ENCODE peak calls at places on chromosomes 3 and 15, in ten cellular contexts. X, B, P, S, G, C, A, M, O and Q are unnamed samples.

GRCh38 chr15:38058596-38059075 is 124.2 kb downstream of the TMCO5A start:
- DNase-seq in A (no peak), O (peak), M (no peak), B (no peak), C (no peak), S (no peak), G (no peak), X (no peak), P (no peak), Q (no peak)

GRCh38 chr3:53650928-53651654 is 156.7 kb downstream of the CACNA1D start:
- DNase-seq in C (no peak), G (no peak), P (no peak), B (no peak), M (no peak), X (no peak), A (no peak), S (no peak), O (no peak), Q (no peak)

GRCh38 chr3:12901631-12902045 is 60.3 kb upstream of the RPL32 start:
- DNase-seq in X (no peak), C (no peak), G (peak), P (no peak), B (peak), O (no peak), M (no peak), A (no peak), S (peak), Q (no peak)

GRCh38 chr3:58502832-58503231 is 10.9 kb downstream of the KCTD6 start:
- DNase-seq in C (no peak), P (no peak), A (no peak), M (no peak), S (no peak), O (no peak), B (no peak), G (no peak), X (no peak), Q (no peak)

GRCh38 chr3:46361408-46362283 is 7.7 kb downstream of the CCR2 start:
- DNase-seq in O (no peak), A (no peak), B (no peak), S (peak), C (no peak), G (no peak), M (no peak), P (no peak), X (no peak), Q (no peak)

GRCh38 chr15:80228959-80229610 is 22.9 kb downstream of the CTXND1 start:
- DNase-seq in M (no peak), P (no peak), B (no peak), S (no peak), G (no peak), A (no peak), X (no peak), C (no peak), O (peak), Q (no peak)

GRCh38 chr15:62928242-62928995 is 114.1 kb upstream of the TPM1 start:
- DNase-seq in C (no peak), P (peak), O (peak), X (no peak), M (no peak), B (no peak), S (no peak), A (peak), G (peak), Q (no peak)

GRCh38 chr3:59809750-59810444 is 760.1 kb upstream of the CFAP20DC start:
- DNase-seq in S (no peak), A (no peak), O (peak), C (no peak), M (no peak), X (no peak), G (peak), P (peak), B (no peak), Q (no peak)

GRCh38 chr3:68893600-68894239 is 38.6 kb downstream of the TAFA4 start:
- DNase-seq in O (peak), M (no peak), X (no peak), S (no peak), P (peak), B (peak), G (peak), C (no peak), A (peak), Q (no peak)

GRCh38 chr3:185982632-185983031 is 44.8 kb upstream of the TRA2B start:
- DNase-seq in O (no peak), C (no peak), A (no peak), S (no peak), X (no peak), M (no peak), P (no peak), G (no peak), B (no peak), Q (no peak)

GRCh38 chr3:144324061-144324460 is 352.4 kb downstream of the DIPK2A start:
- DNase-seq in A (no peak), B (no peak), X (no peak), P (no peak), S (no peak), M (no peak), O (no peak), C (no peak), G (no peak), Q (no peak)

GRCh38 chr15:55407631-55407948 is 569 bp downstream of the CCPG1 start:
- DNase-seq in B (peak), P (no peak), G (no peak), C (no peak), M (no peak), S (no peak), A (no peak), O (peak), X (no peak), Q (no peak)

GRCh38 chr15:94066046-94066445 is 165.3 kb upstream of the MCTP2 start:
- DNase-seq in P (no peak), C (no peak), B (no peak), S (no peak), A (no peak), X (no peak), G (no peak), M (no peak), O (no peak), Q (no peak)

GRCh38 chr15:70508561-70509281 is 254.6 kb downstream of the UACA start:
- DNase-seq in S (no peak), O (peak), B (no peak), M (no peak), A (no peak), C (no peak), P (no peak), X (no peak), G (peak), Q (no peak)

GRCh38 chr3:176873261-176873660 is 324.0 kb downstream of the TBL1XR1 start:
- DNase-seq in M (no peak), C (no peak), G (no peak), X (no peak), A (no peak), B (no peak), O (no peak), P (no peak), S (no peak), Q (no peak)

GRCh38 chr3:128497305-128498126 is 4.5 kb upstream of the GATA2 start:
- DNase-seq in P (peak), C (peak), O (no peak), M (peak), A (peak), G (peak), B (peak), X (peak), S (peak), Q (peak)

GRCh38 chr15:51349156-51349844 is 7.8 kb downstream of the GLDN start:
- DNase-seq in O (no peak), P (no peak), B (no peak), C (no peak), X (no peak), A (peak), M (no peak), S (no peak), G (no peak), Q (no peak)

GRCh38 chr15:29018983-29019875 is 133.5 kb downstream of the APBA2 start:
- DNase-seq in C (no peak), O (no peak), S (no peak), B (no peak), P (no peak), A (no peak), G (no peak), M (no peak), X (no peak), Q (no peak)

GRCh38 chr3:42690191-42690590 is 4.9 kb downstream of the KLHL40 start:
- DNase-seq in X (no peak), G (no peak), M (no peak), C (no peak), S (no peak), P (peak), O (no peak), A (no peak), B (no peak), Q (no peak)

GRCh38 chr15:101045835-101046691 is 126.9 kb downstream of the LRRK1 start:
- DNase-seq in A (no peak), P (peak), S (no peak), X (peak), G (no peak), C (no peak), B (no peak), M (no peak), O (no peak), Q (no peak)

GRCh38 chr15:29570931-29571727 is 251.1 kb downstream of the TJP1 start:
- DNase-seq in M (no peak), C (peak), X (no peak), S (no peak), O (no peak), B (no peak), P (peak), A (peak), G (peak), Q (peak)

GRCh38 chr3:180433172-180433571 is 168.8 kb upstream of the TTC14 start:
- DNase-seq in P (no peak), O (peak), A (no peak), S (no peak), C (no peak), G (no peak), B (no peak), X (no peak), M (no peak), Q (no peak)

GRCh38 chr15:45129651-45130129 is at the start of the genes DUOX1 and DUOXA1:
- DNase-seq in M (no peak), A (peak), G (peak), P (no peak), B (peak), C (no peak), O (no peak), S (peak), X (peak), Q (no peak)

GRCh38 chr3:127590282-127590592 is 296 bp downstream of the TPRA1 start:
- DNase-seq in G (no peak), S (no peak), O (no peak), C (no peak), B (peak), M (no peak), X (peak), P (no peak), A (no peak), Q (no peak)

DNA sequence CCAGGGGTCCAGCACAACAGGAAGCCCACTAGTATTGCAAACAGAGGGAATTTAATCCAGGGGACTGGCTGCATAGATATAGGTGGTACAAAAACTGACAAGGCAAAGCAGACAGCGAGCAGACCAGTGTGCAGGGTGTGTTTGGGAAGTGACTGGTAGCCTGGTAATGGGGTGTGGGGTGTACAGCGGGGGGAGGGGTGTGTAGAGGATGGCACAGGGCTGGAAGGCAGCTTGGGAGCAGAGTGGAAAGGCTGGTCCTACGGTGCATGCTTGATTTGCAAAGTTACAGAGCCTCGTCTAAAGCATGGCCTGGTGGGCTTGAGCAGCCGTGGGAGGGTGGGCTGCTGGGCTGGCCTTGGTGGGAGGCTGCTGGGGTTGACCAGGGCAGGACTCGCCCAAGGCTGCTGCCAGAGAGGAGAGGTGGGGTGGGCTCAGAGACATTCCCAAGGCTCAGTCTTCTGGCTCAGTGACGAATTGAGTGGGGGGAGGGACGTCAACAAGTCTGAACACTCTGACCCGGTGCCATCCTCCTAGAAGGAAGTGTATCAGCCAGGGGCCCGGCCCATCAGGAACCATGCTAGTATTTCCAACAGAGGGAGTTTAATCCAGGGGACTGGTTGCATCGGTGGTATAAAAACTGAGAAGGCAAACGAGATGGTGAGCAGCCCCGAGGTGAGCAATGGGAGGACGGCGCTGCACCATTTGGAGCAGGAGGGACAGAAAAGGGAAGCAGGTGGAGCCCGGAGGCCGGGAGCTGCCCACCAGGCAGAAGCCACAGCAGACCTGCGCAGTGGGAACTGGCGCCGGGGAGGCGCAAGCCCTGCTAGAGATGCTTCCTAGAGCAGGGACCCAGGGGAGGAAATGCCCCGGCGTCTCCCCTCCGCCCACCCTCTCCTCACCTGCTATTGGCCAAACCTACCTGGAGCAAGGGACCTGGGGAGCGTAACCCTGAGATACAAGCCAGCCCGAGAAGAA is 29.2 kb downstream of the CPN2 start:
- DNase-seq in A (no peak), C (no peak), G (no peak), B (no peak), S (no peak), M (no peak), P (no peak), O (no peak), X (no peak), Q (no peak)
- H3K27ac ChIP-seq in A (peak), C (no peak), G (no peak), B (no peak), S (no peak), M (no peak), P (no peak), O (no peak), X (no peak), Q (no peak)

DNA sequence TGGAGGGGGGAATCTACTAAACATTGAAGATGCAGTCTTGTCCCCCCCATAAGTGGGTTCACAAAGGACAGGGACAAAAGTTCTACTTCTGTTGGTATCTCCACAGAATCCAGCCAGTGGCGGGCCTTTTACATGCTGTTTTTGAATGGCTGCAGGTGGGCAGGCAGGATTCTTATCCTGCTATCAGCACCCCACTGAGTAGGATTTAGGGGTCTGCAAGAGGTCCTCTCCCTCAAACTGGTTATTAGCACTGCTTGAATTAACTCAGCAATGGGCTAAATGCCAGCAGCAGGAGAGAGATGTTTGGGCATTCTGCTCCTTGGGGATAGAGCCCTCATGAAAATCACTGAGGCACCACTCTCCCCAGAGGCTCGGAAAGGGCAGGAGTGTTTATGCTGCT is 40.3 kb downstream of the SEMA5B start:
- DNase-seq in P (no peak), A (no peak), S (no peak), X (no peak), C (no peak), B (no peak), M (no peak), G (no peak), O (no peak), Q (no peak)
- H3K27ac ChIP-seq in P (no peak), A (no peak), S (no peak), X (no peak), C (no peak), B (no peak), M (no peak), G (no peak), O (no peak), Q (no peak)

DNA sequence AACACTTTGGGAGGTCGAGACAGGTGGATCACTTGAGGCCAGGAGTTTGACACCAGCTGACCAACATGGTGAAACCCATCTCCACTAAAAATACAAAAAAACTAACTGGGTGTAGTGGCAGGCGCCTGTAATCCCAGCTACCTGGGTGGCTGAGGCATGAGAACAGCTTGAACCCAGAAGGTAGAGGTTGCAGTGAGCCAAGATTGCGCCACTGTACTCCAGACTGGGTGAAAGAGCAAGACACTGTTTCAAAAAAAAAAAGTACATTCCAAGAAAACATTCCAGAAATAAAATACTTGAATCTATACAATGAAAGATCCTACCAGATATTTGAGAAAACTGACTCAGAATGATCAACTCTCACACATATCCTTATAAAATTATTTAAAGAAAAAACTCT is 30.4 kb downstream of the TFDP2 start:
- DNase-seq in X (no peak), M (no peak), O (no peak), B (no peak), C (no peak), P (no peak), A (no peak), S (no peak), G (no peak), Q (no peak)
- H3K27ac ChIP-seq in X (no peak), M (no peak), O (no peak), B (no peak), C (no peak), P (no peak), A (no peak), S (no peak), G (no peak), Q (no peak)

DNA sequence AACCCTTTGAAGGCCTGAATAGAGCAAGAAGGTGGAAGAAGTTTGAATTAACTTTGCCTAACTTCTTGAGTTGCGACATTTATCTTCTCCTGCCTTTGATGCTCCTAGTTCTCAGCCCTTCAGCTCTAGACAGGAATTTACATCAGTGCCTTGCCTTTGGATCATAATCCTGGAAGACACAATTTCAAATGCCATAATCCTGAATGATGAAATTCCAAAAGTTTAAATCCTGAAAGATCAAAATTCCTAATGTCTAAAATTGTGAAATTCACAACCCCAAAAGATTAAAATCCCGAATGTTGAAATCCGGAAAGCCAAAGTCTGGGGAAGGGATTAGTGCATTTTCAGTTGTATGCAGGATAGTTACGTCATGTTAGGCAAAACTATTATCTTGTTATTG is 166.6 kb upstream of the PDZRN3 start:
- DNase-seq in O (no peak), M (no peak), C (no peak), X (no peak), A (no peak), G (no peak), B (no peak), S (no peak), P (no peak), Q (no peak)
- H3K27ac ChIP-seq in O (no peak), M (no peak), C (no peak), X (no peak), A (no peak), G (no peak), B (no peak), S (no peak), P (no peak), Q (no peak)

GRCh38 chr3:15726043-15726442 is 71.7 kb downstream of the ANKRD28 start:
- DNase-seq in S (no peak), P (no peak), G (peak), O (peak), A (no peak), M (no peak), B (no peak), X (no peak), C (no peak), Q (no peak)

GRCh38 chr3:15722877-15723623 is 74.7 kb downstream of the ANKRD28 start:
- DNase-seq in C (no peak), M (no peak), G (no peak), X (no peak), A (no peak), S (no peak), P (no peak), B (no peak), O (no peak), Q (no peak)

GRCh38 chr3:15726881-15727280 is 70.9 kb downstream of the ANKRD28 start:
- DNase-seq in O (no peak), A (no peak), X (no peak), M (no peak), B (no peak), G (no peak), S (no peak), C (no peak), P (no peak), Q (no peak)

GRCh38 chr3:15724446-15724845 is 73.3 kb downstream of the ANKRD28 start:
- DNase-seq in C (no peak), O (no peak), G (no peak), B (no peak), M (no peak), S (no peak), P (no peak), X (no peak), A (no peak), Q (no peak)

DNA sequence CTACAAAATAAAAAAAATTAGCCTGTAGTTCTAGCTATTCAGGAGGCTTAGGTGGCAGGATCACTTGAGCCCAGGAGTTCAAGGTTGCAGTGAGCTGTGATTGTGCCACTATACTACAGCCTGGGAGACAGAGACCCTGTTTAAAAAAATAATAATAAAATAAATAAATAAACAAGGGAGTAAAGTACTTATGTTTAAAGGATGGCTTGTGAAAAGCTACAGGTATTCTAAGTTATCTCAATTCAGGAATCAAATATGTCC is 74.2 kb downstream of the ANKRD28 start:
- DNase-seq in P (no peak), S (no peak), M (no peak), G (no peak), X (no peak), A (no peak), O (no peak), C (no peak), B (no peak), Q (no peak)
- H3K27ac ChIP-seq in P (no peak), S (no peak), M (no peak), G (no peak), X (no peak), A (no peak), O (peak), C (no peak), B (no peak), Q (no peak)